ENCODE peak calls at places on chromosomes 7 and 10, in seven cellular contexts. P is mucosa of gallbladder; S is HuH-7.5; B is T-helper 1 cell; L is Kasumi-1; D is uterus; C is activated CD8-positive, alpha-beta memory T cell treated with anti-CD3 and anti-CD28 coated beads, Interleukin-2, amount 50 U/mL, for 48 hours. R is an unnamed sample.

GRCh38 chr7:105815580-105815979 is 60.8 kb downstream of the ATXN7L1 start:
- DNase-seq in L (no peak), D (no peak), C (no peak), B (no peak), P (no peak), S (no peak), R (no peak)

GRCh38 chr10:103207141-103207540 is 14.1 kb upstream of the NT5C2 start:
- DNase-seq in P (no peak), D (no peak), L (no peak), B (no peak), C (no peak), S (no peak), R (no peak)

GRCh38 chr10:117086545-117086944 is 51.5 kb downstream of the VAX1 start:
- DNase-seq in D (no peak), S (no peak), P (no peak), C (no peak), L (no peak), B (no peak), R (no peak)

GRCh38 chr10:31583358-31583757 is 264.3 kb downstream of the ZEB1 start:
- DNase-seq in L (no peak), S (no peak), B (no peak), C (no peak), P (no peak), D (no peak), R (no peak)

GRCh38 chr7:139827042-139827441 is 2.0 kb upstream of the TBXAS1 start:
- DNase-seq in L (no peak), D (no peak), P (no peak), B (no peak), S (no peak), C (no peak), R (no peak)

GRCh38 chr7:106216517-106217088 is 68.2 kb downstream of the NAMPT start:
- DNase-seq in S (no peak), C (no peak), L (no peak), B (no peak), D (peak), P (peak), R (peak)

GRCh38 chr10:90930971-90931841 is 10.3 kb upstream of the ANKRD1 start:
- DNase-seq in L (peak), P (peak), S (no peak), B (no peak), C (no peak), D (peak), R (no peak)

GRCh38 chr10:71496927-71497801 is 100.4 kb downstream of the CDH23 start:
- DNase-seq in B (no peak), S (no peak), P (no peak), L (no peak), D (no peak), C (no peak), R (no peak)

GRCh38 chr10:17733620-17734019 is 18.4 kb upstream of the TMEM236 start:
- DNase-seq in P (no peak), D (no peak), S (no peak), C (no peak), B (no peak), L (no peak), R (no peak)

GRCh38 chr10:43294241-43294658 is 27.4 kb upstream of the RASGEF1A start:
- DNase-seq in C (no peak), S (no peak), P (no peak), L (no peak), D (no peak), B (peak), R (no peak)

GRCh38 chr10:86967481-86967941 is 771 bp upstream of the ADIRF start:
- DNase-seq in L (no peak), P (peak), D (peak), C (peak), S (no peak), B (no peak), R (peak)

GRCh38 chr7:7434379-7434778 is 101.3 kb downstream of the COL28A1 start:
- DNase-seq in L (no peak), B (no peak), D (no peak), P (no peak), S (no peak), C (no peak), R (no peak)

GRCh38 chr7:129644634-129645230 is 33.2 kb downstream of the NRF1 start:
- DNase-seq in L (peak), D (no peak), S (no peak), B (no peak), C (no peak), P (no peak), R (no peak)

GRCh38 chr7:18087031-18087686 is 59.5 kb upstream of the PRPS1L1 start:
- DNase-seq in P (no peak), S (peak), B (no peak), L (no peak), D (peak), C (no peak), R (no peak)

GRCh38 chr10:88848499-88848898 is 3.1 kb downstream of the ANKRD22 start:
- DNase-seq in B (no peak), D (no peak), C (no peak), L (peak), S (no peak), P (no peak), R (no peak)